ENCODE peak calls at places on chromosomes 3 and 15, in four cellular contexts. A, M, U and H are unnamed samples.
A peak's percentile ranks its signal among the peaks of the same experiment; 100 is the strongest.

GRCh38 chr3:142444343-142444742 is 3.5 kb downstream of the XRN1 start:
- DNase-seq in M (no peak), A (no peak), U (no peak), H (no peak)

GRCh38 chr3:112582242-112582874 is 20.5 kb downstream of the SLC35A5 start:
- DNase-seq in U (peak; percentile 28), A (peak; percentile 80), M (peak; percentile 68), H (peak; percentile 15)

GRCh38 chr3:70982700-70983140 is 600.8 kb downstream of the FOXP1 start:
- DNase-seq in U (no peak), M (peak; percentile 86), A (peak; percentile 86), H (no peak)

GRCh38 chr3:162978136-162978535 is 1481.5 kb downstream of the OTOL1 start:
- DNase-seq in A (no peak), U (no peak), M (no peak), H (no peak)

GRCh38 chr3:106215047-106215446 is 346.2 kb upstream of the CBLB start:
- DNase-seq in U (no peak), A (peak; percentile 63), M (peak; percentile 18), H (no peak)

GRCh38 chr15:90400759-90401314 is 12.8 kb downstream of the IQGAP1 start:
- DNase-seq in U (peak; percentile 79), M (peak; percentile 99), A (peak; percentile 96), H (peak; percentile 26)

GRCh38 chr3:8658326-8659212 is 14.0 kb upstream of the SSUH2 start:
- DNase-seq in U (no peak), A (peak; percentile 21), M (no peak), H (no peak)

GRCh38 chr15:81023483-81024264 is 23.0 kb downstream of the TLNRD1 start:
- DNase-seq in M (peak; percentile 52), U (no peak), A (peak; percentile 66), H (no peak)

GRCh38 chr15:91304210-91304609 is 204.2 kb downstream of the SV2B start:
- DNase-seq in M (no peak), U (no peak), A (no peak), H (no peak)

GRCh38 chr3:149894211-149894610 is 76.5 kb downstream of the PFN2 start:
- DNase-seq in U (no peak), M (no peak), A (peak; percentile 47), H (no peak)

GRCh38 chr3:79115458-79115857 is 652.3 kb downstream of the ROBO1 start:
- DNase-seq in A (no peak), M (no peak), U (no peak), H (no peak)

GRCh38 chr3:36257117-36257516 is 123.2 kb upstream of the STAC start:
- DNase-seq in A (no peak), M (no peak), U (no peak), H (no peak)

GRCh38 chr3:59908280-59908679 is 858.5 kb upstream of the CFAP20DC start:
- DNase-seq in A (no peak), M (no peak), U (no peak), H (peak; percentile 66)

GRCh38 chr15:38696120-38696727 is 131.6 kb upstream of the RASGRP1 start:
- DNase-seq in M (peak; percentile 49), A (peak; percentile 63), U (no peak), H (no peak)

GRCh38 chr3:56323986-56324420 is 144.3 kb downstream of the ERC2 start:
- DNase-seq in U (no peak), M (peak; percentile 96), A (peak; percentile 49), H (peak; percentile 24)

GRCh38 chr15:78103406-78104118 is 11.2 kb downstream of the SH2D7 start:
- DNase-seq in A (no peak), U (no peak), M (no peak), H (no peak)

GRCh38 chr3:152447509-152447908 is 178.8 kb downstream of the MBNL1 start:
- DNase-seq in A (no peak), M (no peak), U (no peak), H (no peak)

GRCh38 chr3:13245579-13245978 is 172.3 kb upstream of the IQSEC1 start:
- DNase-seq in A (no peak), U (no peak), M (no peak), H (no peak)

GRCh38 chr15:45026646-45027045 is 3.7 kb downstream of the SORD start:
- DNase-seq in A (no peak), M (no peak), U (no peak), H (no peak)

GRCh38 chr3:79063629-79064028 is 704.2 kb downstream of the ROBO1 start:
- DNase-seq in U (no peak), A (no peak), M (no peak), H (no peak)

GRCh38 chr15:56754993-56755392 is 21.7 kb upstream of the ZNF280D start:
- DNase-seq in U (no peak), M (no peak), A (peak; percentile 30), H (no peak)

GRCh38 chr15:73650387-73651126 is 17.4 kb upstream of the NPTN start:
- DNase-seq in U (no peak), M (peak; percentile 82), A (peak; percentile 61), H (no peak)

GRCh38 chr15:95866698-95867440 is 463.6 kb upstream of the NR2F2 start:
- DNase-seq in M (peak; percentile 26), A (no peak), U (no peak), H (no peak)

GRCh38 chr3:172973799-172974198 is 167.2 kb downstream of the SPATA16 start:
- DNase-seq in M (no peak), U (no peak), A (no peak), H (no peak)

GRCh38 chr15:85792872-85793621 is 1.7 kb downstream of the KLHL25 start:
- DNase-seq in U (no peak), M (no peak), A (no peak), H (no peak)

GRCh38 chr3:11591006-11591360 is 52.7 kb downstream of the VGLL4 start:
- DNase-seq in M (peak; percentile 70), A (peak; percentile 60), U (no peak), H (no peak)

GRCh38 chr3:129383292-129383860 is 45.1 kb downstream of the EFCAB12 start:
- DNase-seq in U (peak; percentile 83), M (peak; percentile 76), A (peak; percentile 85), H (peak; percentile 55)

GRCh38 chr15:100767002-100767825 is 112.4 kb upstream of the ALDH1A3 start:
- DNase-seq in A (no peak), M (no peak), U (no peak), H (no peak)

GRCh38 chr3:179694731-179695130 is 41.9 kb downstream of the USP13 start:
- DNase-seq in M (no peak), U (no peak), A (no peak), H (no peak)

GRCh38 chr15:40104296-40104864 is 4.3 kb downstream of the BMF start:
- DNase-seq in A (no peak), M (no peak), U (no peak), H (no peak)

GRCh38 chr15:89433686-89434085 is 62.7 kb downstream of the RHCG start:
- DNase-seq in U (no peak), A (no peak), M (no peak), H (no peak)

GRCh38 chr15:76986743-76987142 is 8.2 kb upstream of the PSTPIP1 start:
- DNase-seq in A (no peak), M (no peak), U (no peak), H (no peak)

GRCh38 chr3:12655701-12656100 is 8.2 kb downstream of the RAF1 start:
- DNase-seq in A (no peak), M (no peak), U (no peak), H (no peak)

GRCh38 chr3:134197681-134198261 is 52.9 kb downstream of the RYK start:
- DNase-seq in M (peak; percentile 76), A (peak; percentile 83), U (no peak), H (no peak)

GRCh38 chr3:52555056-52555455 is 18.7 kb downstream of the UQCC5 start:
- DNase-seq in U (no peak), M (no peak), A (no peak), H (no peak)

DNA sequence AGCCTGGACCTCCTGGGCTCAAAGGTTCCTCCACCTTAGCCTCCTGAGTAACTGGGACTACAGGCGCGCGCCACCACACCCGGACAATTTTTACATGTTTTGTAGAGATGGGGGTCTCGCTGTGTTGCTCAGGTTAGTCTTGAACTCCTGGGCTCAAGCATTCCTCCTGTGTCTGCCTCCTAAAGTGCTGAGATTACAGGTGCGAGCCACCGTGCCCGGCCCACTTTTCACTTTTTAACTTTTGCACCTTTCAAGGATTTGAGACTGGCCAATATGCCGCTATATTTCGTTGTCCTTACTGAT is 782 bp upstream of the ITGB5 start:
- DNase-seq in M (no peak), U (no peak), A (no peak), H (no peak)
- H3K9ac ChIP-seq in M (no peak overlapping the region), U (peak overlapping the region; percentile 48), A (no peak overlapping the region), H (no peak overlapping the region)

GRCh38 chr3:21486381-21486935 is 264.6 kb downstream of the ZNF385D start:
- DNase-seq in M (no peak), U (no peak), A (peak; percentile 13), H (no peak)
- H3K14ac ChIP-seq in M (no peak overlapping the region), U (no peak overlapping the region), A (no peak overlapping the region), H (no peak overlapping the region)

DNA sequence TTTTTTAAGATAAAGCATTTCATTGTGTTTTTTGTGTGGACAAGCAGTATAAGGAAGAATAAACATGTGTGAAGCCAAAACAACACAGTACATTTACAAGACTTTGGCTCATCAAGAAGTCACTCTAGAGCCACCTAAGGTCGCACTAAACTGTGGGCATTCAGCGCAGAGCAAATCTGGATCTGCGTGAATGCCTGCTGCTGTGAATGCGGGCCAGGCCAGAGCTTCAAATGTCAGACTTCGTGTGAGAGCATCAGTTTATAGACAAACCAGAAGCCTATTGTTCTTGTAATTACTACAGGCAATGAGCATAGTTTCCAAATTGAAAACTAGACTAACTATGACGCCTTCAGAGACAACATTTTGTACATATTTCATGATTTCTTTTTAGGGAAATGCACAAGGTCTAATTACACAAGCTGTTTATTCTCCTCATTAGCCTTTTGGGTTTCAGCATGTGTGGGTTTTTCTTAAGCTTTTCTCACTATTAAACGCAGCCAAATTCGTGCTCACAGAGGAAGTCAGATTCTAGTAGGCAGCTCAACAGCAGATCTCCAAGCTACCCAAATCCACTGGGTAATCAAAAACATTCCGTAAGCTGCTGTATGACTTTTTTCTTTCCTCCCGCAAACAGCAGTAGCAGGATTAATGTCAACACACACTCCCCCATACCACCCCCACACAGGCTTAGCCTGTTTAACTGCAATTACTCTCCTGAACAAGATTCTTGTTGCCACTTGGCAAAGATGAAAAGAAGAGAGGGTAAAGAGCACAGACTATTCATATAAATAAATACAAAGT is 84.5 kb upstream of the SETMAR start:
- DNase-seq in U (no peak), M (no peak), A (no peak), H (no peak)
- H3K23ac ChIP-seq in U (no peak overlapping the region), M (no peak overlapping the region), A (no peak overlapping the region), H (no peak overlapping the region)

GRCh38 chr3:58305882-58306661 is at the start of the genes HTD2 and RPP14:
- DNase-seq in M (peak; percentile 97), A (peak; percentile 97), U (peak; percentile 96), H (peak; percentile 96)
- H3K9ac ChIP-seq in M (peak within 1 kb of the TSS; percentile 99), A (peak within 1 kb of the TSS; percentile 93), U (peak within 1 kb of the TSS; percentile 97), H (peak within 1 kb of the TSS; percentile 89)

GRCh38 chr3:195895078-195895899 is 13.1 kb downstream of the TNK2 start:
- DNase-seq in U (no peak), M (peak; percentile 68), A (peak; percentile 11), H (peak; percentile 20)
- H3K14ac ChIP-seq in U (peak overlapping the region; percentile 16), M (peak overlapping the region; percentile 51), A (peak overlapping the region; percentile 89), H (peak overlapping the region; percentile 82)